ENCODE peak calls at places on chromosomes 4 and X, in four cellular contexts. I is GM23248, X is MG63, N is cardiac muscle cell. C is an unnamed sample.

GRCh38 chr4:94468093-94468492 is 16.4 kb downstream of the PDLIM5 start:
- DNase-seq in X (no peak), N (no peak), I (no peak), C (no peak)

GRCh38 chr4:48585401-48585800 is 95.3 kb downstream of the ZAR1 start:
- DNase-seq in I (no peak), X (no peak), N (no peak), C (no peak)

GRCh38 chr4:155818639-155819038 is 47.4 kb downstream of the ASIC5 start:
- DNase-seq in I (no peak), N (no peak), X (no peak), C (peak; percentile 61)

GRCh38 chr4:180949825-180950224 is 1293.4 kb upstream of the TENM3 start:
- DNase-seq in I (no peak), N (no peak), X (no peak), C (no peak)

GRCh38 chr4:126028871-126029270 is 714.1 kb downstream of the FAT4 start:
- DNase-seq in I (no peak), N (no peak), X (no peak), C (peak; percentile 73)

GRCh38 chr4:186725422-186726149 is 1.9 kb upstream of the FAT1 start:
- DNase-seq in I (peak; percentile 93), N (peak; percentile 79), X (peak; percentile 71), C (peak; percentile 96)

GRCh38 chr4:184503869-184504300 is 29.5 kb upstream of the IRF2 start:
- DNase-seq in I (peak; percentile 78), X (peak; percentile 9), N (no peak), C (no peak)

GRCh38 chrX:52359614-52360232 is 9.1 kb upstream of the XAGE2 start:
- DNase-seq in N (no peak), I (peak; percentile 54), X (peak; percentile 17), C (no peak)

GRCh38 chr4:10582059-10582686 is 102.4 kb downstream of the CLNK start:
- DNase-seq in X (peak; percentile 19), I (peak; percentile 74), N (peak; percentile 60), C (peak; percentile 78)

GRCh38 chrX:53714580-53715335 is 28.2 kb upstream of the HUWE1 start:
- DNase-seq in X (peak; percentile 17), I (peak; percentile 40), N (no peak), C (peak; percentile 13)

GRCh38 chrX:45710081-45710801 is 509.6 kb upstream of the DIPK2B start:
- DNase-seq in N (no peak), I (peak; percentile 90), X (peak; percentile 79), C (peak; percentile 66)

GRCh38 chr4:76733380-76733779 is 164.6 kb downstream of the SOWAHB start:
- DNase-seq in I (no peak), X (no peak), N (no peak), C (no peak)

GRCh38 chrX:47311857-47312774 is 58.3 kb upstream of the ZNF157 start:
- DNase-seq in N (peak; percentile 46), X (peak; percentile 24), I (peak; percentile 79), C (peak; percentile 68)

GRCh38 chrX:103614999-103615398 is 7.2 kb downstream of the TCEAL3 start:
- DNase-seq in X (no peak), N (no peak), I (peak; percentile 36), C (peak; percentile 45)

GRCh38 chr4:8472166-8472688 is 31.6 kb downstream of the TRMT44 start:
- DNase-seq in N (no peak), I (no peak), X (no peak), C (no peak)

GRCh38 chr4:38572798-38573197 is 91.2 kb upstream of the KLF3 start:
- DNase-seq in N (no peak), X (no peak), I (no peak), C (peak; percentile 56)

GRCh38 chrX:110407910-110408545 is 49.4 kb downstream of the RTL9 start:
- DNase-seq in I (peak; percentile 61), X (no peak), N (peak; percentile 84), C (peak; percentile 80)

GRCh38 chrX:72365126-72365525 is 59.4 kb upstream of the CITED1 start:
- DNase-seq in X (no peak), I (no peak), N (no peak), C (no peak)
- H3K36me3 ChIP-seq in X (no peaks in the 10 kb centered on the region), I (no peaks in the 10 kb centered on the region), N (no peaks in the 10 kb centered on the region), C (no peaks in the 10 kb centered on the region)

DNA sequence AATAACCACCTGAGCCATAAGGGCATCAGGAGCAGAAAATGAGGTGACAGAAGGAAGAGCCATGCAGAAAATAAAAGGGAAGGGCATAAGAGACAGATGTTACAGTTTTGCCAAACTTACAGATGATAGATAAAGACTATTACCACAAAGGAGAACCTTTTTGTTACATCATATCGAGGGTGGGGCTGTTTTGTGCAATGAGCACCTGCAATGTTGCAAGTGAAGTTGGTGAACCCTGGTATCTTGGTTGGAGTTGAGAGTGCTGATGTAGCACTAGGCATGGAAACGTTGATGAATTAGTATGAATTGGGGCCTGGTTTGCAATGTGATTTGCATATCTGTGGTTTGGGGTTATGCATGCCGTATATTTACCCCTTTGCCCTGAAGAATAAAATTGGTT is 119.8 kb upstream of the TEX13D start:
- DNase-seq in N (no peak), I (no peak), X (no peak), C (no peak)
- H3K36me3 ChIP-seq in N (no peaks in the 10 kb centered on the region), I (no peaks in the 10 kb centered on the region), X (no peaks in the 10 kb centered on the region), C (no peaks in the 10 kb centered on the region)

DNA sequence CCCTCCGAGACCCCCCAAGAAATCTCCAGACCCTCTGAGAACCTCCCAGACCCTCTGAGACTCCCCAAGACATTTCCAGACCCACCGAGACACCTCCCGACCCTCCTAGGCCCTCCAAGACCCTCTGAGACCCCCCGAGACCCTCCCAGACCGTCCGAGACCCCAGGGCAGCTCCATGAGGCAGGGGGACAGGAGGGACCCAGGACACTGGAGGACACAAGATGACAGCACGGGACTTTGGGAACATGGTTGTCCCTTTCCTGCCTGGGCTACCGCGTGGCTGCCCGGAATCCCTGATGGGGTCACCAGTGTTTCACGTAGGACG is 10.3 kb downstream of the CTBP1 start:
- DNase-seq in N (no peak), I (no peak), X (no peak), C (no peak)
- H3K36me3 ChIP-seq in N (peaks cover 28% of the 10 kb centered on the region), I (peaks cover 3% of the 10 kb centered on the region), X (peaks cover 6% of the 10 kb centered on the region), C (peaks cover 56% of the 10 kb centered on the region)

GRCh38 chr4:144696376-144696775 is 50.4 kb downstream of the HHIP start:
- DNase-seq in I (no peak), X (no peak), N (no peak), C (no peak)
- H3K36me3 ChIP-seq in I (no peaks in the 10 kb centered on the region), X (no peaks in the 10 kb centered on the region), N (no peaks in the 10 kb centered on the region), C (no peaks in the 10 kb centered on the region)

GRCh38 chr4:78774395-78774794 is 1.8 kb upstream of the BMP2K start:
- DNase-seq in N (no peak), I (no peak), X (no peak), C (no peak)

GRCh38 chr4:78775278-78776030 is 696 bp upstream of the BMP2K start:
- DNase-seq in I (peak; percentile 88), X (peak; percentile 74), N (peak; percentile 82), C (peak; percentile 92)

GRCh38 chr4:78770091-78770642 is 6.0 kb upstream of the BMP2K start:
- DNase-seq in N (no peak), X (no peak), I (no peak), C (no peak)

GRCh38 chr4:78776031-78776728 is at the start of gene BMP2K:
- DNase-seq in N (peak; percentile 90), X (peak; percentile 77), I (peak; percentile 89), C (peak; percentile 93)

DNA sequence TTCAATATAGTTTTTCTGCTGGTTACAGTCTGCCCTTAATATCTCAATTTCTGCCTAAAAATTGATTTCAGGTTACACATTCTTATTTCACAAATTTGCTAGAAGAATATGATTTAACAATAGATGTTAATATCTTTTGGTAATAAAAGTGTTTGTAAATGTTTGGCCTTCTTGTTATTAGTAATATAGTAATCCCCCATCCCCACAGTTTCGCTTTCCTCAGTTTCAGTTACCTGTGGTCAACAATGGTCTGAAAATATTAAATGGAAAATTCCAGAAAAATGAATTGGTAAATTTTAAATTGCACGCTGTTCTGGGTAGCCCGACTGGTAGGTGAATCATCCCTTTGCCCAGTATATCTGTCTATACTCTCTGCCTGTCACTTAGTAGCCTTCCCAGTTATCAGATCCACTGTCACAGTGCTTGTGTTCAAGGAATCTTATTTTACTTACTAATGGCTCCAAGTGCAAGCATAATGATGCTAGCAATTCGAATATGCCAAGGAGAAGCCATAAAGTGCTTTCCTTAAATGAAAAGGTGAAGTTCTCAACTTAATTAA is 3.5 kb upstream of the BMP2K start:
- DNase-seq in I (no peak), X (no peak), N (no peak), C (no peak)
- H3K36me3 ChIP-seq in I (no peaks in the 10 kb centered on the region), X (no peaks in the 10 kb centered on the region), N (no peaks in the 10 kb centered on the region), C (no peaks in the 10 kb centered on the region)

DNA sequence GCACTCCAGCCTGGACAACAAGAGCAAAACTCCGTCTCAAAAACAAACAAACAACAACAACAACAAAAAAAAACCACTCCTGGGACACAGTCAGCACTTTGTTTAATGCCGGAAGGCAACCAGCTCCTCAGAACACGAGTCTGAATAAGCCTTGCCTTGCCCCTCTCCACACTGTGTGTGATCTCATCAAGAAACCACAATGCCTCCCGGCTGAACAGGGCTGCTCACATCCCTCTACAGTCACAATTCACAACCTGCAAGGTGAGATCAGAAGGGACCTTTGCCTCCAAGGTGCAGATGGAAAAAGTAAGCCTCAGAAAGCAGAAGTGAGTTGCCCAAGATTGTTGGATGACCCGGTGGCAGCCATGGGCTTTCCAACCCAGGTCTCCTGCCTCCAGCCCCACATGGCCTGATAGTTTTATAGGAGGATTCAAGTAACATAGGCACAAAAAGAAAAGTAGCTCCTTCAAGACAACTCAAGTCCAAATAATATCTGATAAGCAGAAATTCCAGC is 80.8 kb downstream of the JAKMIP1 start:
- DNase-seq in X (no peak), N (no peak), I (no peak), C (no peak)
- H3K36me3 ChIP-seq in X (no peaks in the 10 kb centered on the region), N (no peaks in the 10 kb centered on the region), I (no peaks in the 10 kb centered on the region), C (no peaks in the 10 kb centered on the region)

GRCh38 chr4:678331-678734 is 4.0 kb downstream of the MYL5 start:
- DNase-seq in X (no peak), N (no peak), I (no peak), C (no peak)
- H3K36me3 ChIP-seq in X (no peaks in the 10 kb centered on the region), N (no peaks in the 10 kb centered on the region), I (no peaks in the 10 kb centered on the region), C (peaks cover 3% of the 10 kb centered on the region)

GRCh38 chr4:128854433-128854832 is 44.9 kb downstream of the JADE1 start:
- DNase-seq in N (no peak), I (peak; percentile 31), X (no peak), C (peak; percentile 25)

GRCh38 chr4:128847074-128847724 is 37.7 kb downstream of the JADE1 start:
- DNase-seq in X (no peak), N (no peak), I (peak; percentile 24), C (no peak)

GRCh38 chr4:128848461-128848860 is 39.0 kb downstream of the JADE1 start:
- DNase-seq in X (no peak), I (no peak), N (no peak), C (no peak)

GRCh38 chr4:128853741-128854140 is 44.2 kb downstream of the JADE1 start:
- DNase-seq in X (no peak), N (no peak), I (peak; percentile 13), C (no peak)

DNA sequence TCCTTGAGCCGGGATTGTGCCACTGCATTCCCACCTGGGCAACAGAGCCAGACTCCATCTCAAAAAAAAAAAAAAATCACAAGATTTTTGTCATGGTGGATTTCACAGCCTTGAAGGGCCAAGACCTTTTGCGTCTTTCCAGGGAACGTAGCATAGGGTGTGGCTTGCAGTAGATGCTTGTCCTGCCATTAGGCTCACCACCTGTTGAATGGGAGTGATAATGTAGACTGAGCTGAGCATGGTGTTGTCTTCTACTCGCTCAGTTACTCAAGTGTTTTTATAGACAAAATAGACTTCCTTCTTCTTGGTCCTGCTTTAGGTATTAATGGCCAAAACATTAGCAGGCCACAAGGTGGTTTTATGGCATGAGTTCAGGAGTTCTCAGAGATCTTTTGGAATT is 40.8 kb downstream of the JADE1 start:
- DNase-seq in X (no peak), I (no peak), N (no peak), C (no peak)
- H3K36me3 ChIP-seq in X (peaks cover 43% of the 10 kb centered on the region), I (peaks cover 90% of the 10 kb centered on the region), N (peaks cover 20% of the 10 kb centered on the region), C (peaks cover 99% of the 10 kb centered on the region)

GRCh38 chrX:40061871-40062524 is 35.8 kb downstream of the BCOR start:
- DNase-seq in I (no peak), N (no peak), X (no peak), C (no peak)
- H3K36me3 ChIP-seq in I (no peaks in the 10 kb centered on the region), N (peaks cover 29% of the 10 kb centered on the region), X (peaks cover 2% of the 10 kb centered on the region), C (peaks cover 13% of the 10 kb centered on the region)